ENCODE peak calls at places on chromosomes 4 and X, in seven cellular contexts. W, K, T, D, X, C and I are unnamed samples.

GRCh38 chr4:2938906-2939305 is 24.3 kb downstream of the NOP14 start:
- DNase-seq in W (no peak), K (no peak), T (no peak), D (no peak), X (no peak), C (no peak), I (no peak)

GRCh38 chrX:45756562-45756961 is 555.9 kb upstream of the DIPK2B start:
- DNase-seq in W (no peak), K (peak), T (no peak), D (no peak), X (no peak), C (peak), I (no peak)

GRCh38 chr4:94690851-94691254 is 66.9 kb upstream of the BMPR1B start:
- DNase-seq in W (no peak), K (peak), T (no peak), D (no peak), X (peak), C (no peak), I (no peak)

GRCh38 chr4:183508693-183509092 is 3.8 kb downstream of the ING2 start:
- DNase-seq in W (no peak), K (no peak), T (no peak), D (no peak), X (peak), C (no peak), I (no peak)

GRCh38 chr4:3656441-3657376 is 109.5 kb upstream of the ADRA2C start:
- DNase-seq in W (no peak), K (no peak), T (no peak), D (no peak), X (no peak), C (no peak), I (no peak)

GRCh38 chr4:88107406-88108107 is 50.9 kb downstream of the ABCG2 start:
- DNase-seq in W (no peak), K (peak), T (no peak), D (peak), X (peak), C (peak), I (no peak)

GRCh38 chrX:110173192-110174175 is 144.4 kb downstream of the AMMECR1 start:
- DNase-seq in W (no peak), K (peak), T (no peak), D (peak), X (peak), C (peak), I (no peak)

GRCh38 chr4:8779371-8779988 is 92.2 kb downstream of the HMX1 start:
- DNase-seq in W (no peak), K (no peak), T (no peak), D (no peak), X (no peak), C (no peak), I (no peak)

GRCh38 chr4:86443495-86443894 is 83.6 kb upstream of the MAPK10 start:
- DNase-seq in W (no peak), K (no peak), T (no peak), D (no peak), X (no peak), C (no peak), I (no peak)

GRCh38 chr4:111174331-111174730 is 551.5 kb upstream of the PITX2 start:
- DNase-seq in W (no peak), K (peak), T (no peak), D (no peak), X (peak), C (no peak), I (no peak)

GRCh38 chr4:99210789-99211188 is 8.3 kb downstream of the ADH6 start:
- DNase-seq in W (no peak), K (no peak), T (no peak), D (no peak), X (no peak), C (no peak), I (no peak)

GRCh38 chr4:3310301-3311094 is 17.7 kb downstream of the RGS12 start:
- DNase-seq in W (no peak), K (no peak), T (no peak), D (no peak), X (no peak), C (no peak), I (no peak)

GRCh38 chrX:8971116-8971515 is 62.8 kb downstream of the FAM9B start:
- DNase-seq in W (no peak), K (peak), T (no peak), D (peak), X (peak), C (peak), I (peak)

GRCh38 chr4:183503497-183504063 is 1.3 kb upstream of the ING2 start:
- DNase-seq in W (no peak), K (peak), T (peak), D (no peak), X (no peak), C (no peak), I (no peak)

GRCh38 chr4:94403735-94404134 is 48.0 kb upstream of the PDLIM5 start:
- DNase-seq in W (no peak), K (no peak), T (no peak), D (no peak), X (peak), C (no peak), I (no peak)

GRCh38 chr4:149409186-149410056 is 406.2 kb downstream of the IQCM start:
- DNase-seq in W (no peak), K (peak), T (no peak), D (peak), X (peak), C (no peak), I (no peak)

GRCh38 chrX:16075087-16075486 is 48.3 kb upstream of the GRPR start:
- DNase-seq in W (no peak), K (peak), T (no peak), D (no peak), X (no peak), C (no peak), I (no peak)

GRCh38 chr4:184355111-184355604 is 119.2 kb downstream of the IRF2 start:
- DNase-seq in W (peak), K (peak), T (peak), D (peak), X (peak), C (peak), I (peak)

GRCh38 chr4:110850461-110851447 is 227.9 kb upstream of the PITX2 start:
- DNase-seq in W (no peak), K (no peak), T (no peak), D (no peak), X (no peak), C (no peak), I (no peak)

GRCh38 chr4:27090406-27090805 is 229.8 kb downstream of the STIM2 start:
- DNase-seq in W (no peak), K (no peak), T (no peak), D (no peak), X (no peak), C (no peak), I (no peak)

GRCh38 chr4:169070071-169070894 is 60.2 kb upstream of the CBR4 start:
- DNase-seq in W (no peak), K (peak), T (no peak), D (peak), X (peak), C (peak), I (no peak)

GRCh38 chr4:149914521-149915115 is 99.0 kb upstream of the IQCM start:
- DNase-seq in W (peak), K (peak), T (peak), D (peak), X (peak), C (peak), I (peak)

GRCh38 chrX:111671668-111672067 is 9.3 kb upstream of the ALG13 start:
- DNase-seq in W (no peak), K (no peak), T (no peak), D (peak), X (no peak), C (no peak), I (no peak)

GRCh38 chr4:53706422-53707032 is 115.2 kb upstream of the LNX1 start:
- DNase-seq in W (peak), K (peak), T (peak), D (peak), X (peak), C (peak), I (peak)

GRCh38 chr4:25863347-25863784 is 578 bp upstream of the SEL1L3 start:
- DNase-seq in W (peak), K (peak), T (peak), D (peak), X (no peak), C (no peak), I (peak)

GRCh38 chrX:103183912-103184311 is 31.0 kb upstream of the BEX4 start:
- DNase-seq in W (no peak), K (no peak), T (no peak), D (no peak), X (no peak), C (no peak), I (no peak)

GRCh38 chrX:47316276-47317025 is 53.9 kb upstream of the ZNF157 start:
- DNase-seq in W (peak), K (no peak), T (no peak), D (peak), X (peak), C (peak), I (no peak)

GRCh38 chrX:8366491-8366890 is 98.1 kb upstream of the VCX3B start:
- DNase-seq in W (no peak), K (no peak), T (no peak), D (no peak), X (no peak), C (no peak), I (no peak)

GRCh38 chr4:25817059-25817681 is 45.6 kb downstream of the SEL1L3 start:
- DNase-seq in W (no peak), K (peak), T (no peak), D (peak), X (peak), C (no peak), I (no peak)

GRCh38 chrX:11089802-11090201 is 21.3 kb upstream of the HCCS start:
- DNase-seq in W (no peak), K (no peak), T (no peak), D (no peak), X (no peak), C (no peak), I (no peak)

GRCh38 chrX:30489323-30489722 is 88.2 kb downstream of the TASL start:
- DNase-seq in W (no peak), K (peak), T (no peak), D (no peak), X (no peak), C (no peak), I (no peak)

GRCh38 chr4:186204611-186205144 is 13.3 kb downstream of the CYP4V2 start:
- DNase-seq in W (no peak), K (no peak), T (no peak), D (no peak), X (no peak), C (no peak), I (no peak)

GRCh38 chrX:112473654-112474053 is 206.1 kb downstream of the LHFPL1 start:
- DNase-seq in W (no peak), K (no peak), T (no peak), D (no peak), X (no peak), C (no peak), I (no peak)

GRCh38 chr4:109301691-109302365 is 630 bp downstream of the COL25A1 start:
- DNase-seq in W (peak), K (no peak), T (no peak), D (no peak), X (no peak), C (no peak), I (no peak)

GRCh38 chrX:16222123-16222522 is 54.8 kb downstream of the MAGEB17 start:
- DNase-seq in W (no peak), K (peak), T (no peak), D (peak), X (peak), C (no peak), I (no peak)

GRCh38 chr4:38154681-38155588 is 194.7 kb downstream of the PTTG2 start:
- DNase-seq in W (no peak), K (no peak), T (no peak), D (no peak), X (peak), C (no peak), I (no peak)

DNA sequence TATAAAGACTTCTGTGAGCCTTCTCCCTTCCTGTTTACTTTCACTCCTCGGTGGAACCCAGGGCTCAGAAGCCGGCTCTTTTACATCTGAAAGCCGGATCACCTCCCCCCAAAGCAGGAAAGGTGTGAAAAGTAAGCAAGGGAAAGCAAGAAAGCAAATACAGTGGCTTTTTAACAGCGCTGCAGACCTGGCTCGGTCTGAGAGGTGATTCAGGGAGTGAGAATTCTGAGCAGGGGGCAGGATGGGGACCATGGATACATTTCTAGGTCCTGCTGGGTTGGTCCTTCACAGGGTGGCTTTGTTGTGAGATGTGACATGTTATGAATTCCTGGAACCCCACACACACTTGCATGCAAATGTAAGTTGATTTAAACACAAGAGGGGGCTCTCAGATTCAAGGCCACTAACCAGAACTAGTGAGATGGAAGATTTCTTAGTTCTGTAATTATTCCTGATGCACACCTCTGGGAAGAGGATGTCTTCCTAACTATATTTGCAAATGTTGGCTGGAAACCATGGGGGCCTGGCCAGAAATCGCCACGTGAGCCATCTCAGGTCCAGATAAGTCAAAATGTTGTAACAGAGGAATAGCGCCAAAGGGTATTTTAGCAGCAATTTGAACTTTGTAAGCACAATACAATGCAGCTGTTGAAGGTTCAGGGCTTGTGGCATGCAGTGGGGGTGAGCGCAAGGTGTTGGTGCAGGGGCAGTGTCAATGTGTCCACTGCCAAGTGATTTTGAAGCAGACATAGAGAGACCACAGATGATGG is 670.1 kb upstream of the LCORL start:
- DNase-seq in W (peak), K (no peak), T (no peak), D (no peak), X (no peak), C (no peak), I (no peak)
- TF ChIP-seq CTCF in W (no peak), K (no peak), T (no peak), D (no peak), X (no peak), C (no peak), I (no peak)

GRCh38 chrX:17744896-17745523 is 7.7 kb downstream of the SCML1 start:
- DNase-seq in W (no peak), K (peak), T (no peak), D (peak), X (peak), C (peak), I (no peak)
- TF ChIP-seq CTCF in W (no peak), K (peak), T (no peak), D (peak), X (peak), C (no peak), I (peak)

GRCh38 chr4:75940692-75941253 is at the start of gene NAAA:
- DNase-seq in W (peak), K (peak), T (peak), D (peak), X (peak), C (peak), I (peak)
- TF ChIP-seq CTCF in W (no peak), K (no peak), T (peak), D (no peak), X (no peak), C (no peak), I (peak)

GRCh38 chr4:77581724-77582123 is 23.9 kb upstream of the CXCL13 start:
- DNase-seq in W (no peak), K (peak), T (no peak), D (peak), X (no peak), C (no peak), I (no peak)

GRCh38 chr4:77579406-77580076 is 26.1 kb upstream of the CXCL13 start:
- DNase-seq in W (no peak), K (peak), T (no peak), D (peak), X (peak), C (no peak), I (no peak)

GRCh38 chr4:77582151-77582550 is 23.5 kb upstream of the CXCL13 start:
- DNase-seq in W (no peak), K (peak), T (no peak), D (no peak), X (no peak), C (no peak), I (no peak)

GRCh38 chr4:77576351-77576750 is 29.3 kb upstream of the CXCL13 start:
- DNase-seq in W (no peak), K (no peak), T (no peak), D (no peak), X (peak), C (no peak), I (no peak)

GRCh38 chr4:77578145-77578544 is 27.5 kb upstream of the CXCL13 start:
- DNase-seq in W (no peak), K (no peak), T (no peak), D (no peak), X (no peak), C (no peak), I (no peak)
- TF ChIP-seq CTCF in W (no peak), K (peak), T (peak), D (peak), X (no peak), C (peak), I (peak)